ENCODE peak calls at places on chromosome 10, in ten cellular contexts. F is SHP77 treated with DMSO at 0.1 percent for 48 hours; V is NT2/D1; S is epithelial cell of proximal tubule; G is non-pigmented ciliary epithelial cell; Q is stimulated activated CD4-positive, alpha-beta T cell treated with anti-CD3 and anti-CD28 coated beads, Interleukin-12 subunit alpha, Interleukin-12 subunit beta, amount 100 ng/mL, for 4 hours; O is NCI-H510A treated with DMSO at 0.1 percent for 48 hours; P is progenitor cell of endocrine pancreas; Z is tibial artery; A is ELR. U is an unnamed sample.

GRCh38 chr10:97999066-97999908 is 31.1 kb downstream of the CRTAC1 start:
- DNase-seq in P (no peak), S (no peak), G (no peak), Z (no peak), O (no peak), F (no peak), V (no peak), Q (no peak), A (no peak), U (no peak)

GRCh38 chr10:73113543-73113942 is 3.3 kb downstream of the NUDT13 start:
- DNase-seq in S (no peak), A (peak), Q (no peak), P (no peak), F (no peak), O (no peak), Z (no peak), V (no peak), G (no peak), U (no peak)

GRCh38 chr10:108911814-108912541 is 1011.3 kb downstream of the XPNPEP1 start:
- DNase-seq in A (peak), O (peak), Q (no peak), P (peak), F (no peak), V (peak), G (peak), S (peak), Z (peak), U (no peak)

GRCh38 chr10:2284071-2284470 is 546.7 kb upstream of the ADARB2 start:
- DNase-seq in O (no peak), F (no peak), S (no peak), G (no peak), V (no peak), Q (no peak), Z (no peak), P (no peak), A (no peak), U (no peak)

GRCh38 chr10:3978762-3979161 is 193.8 kb upstream of the KLF6 start:
- DNase-seq in F (no peak), S (no peak), O (no peak), A (peak), V (no peak), Q (no peak), Z (no peak), P (no peak), G (no peak), U (no peak)

GRCh38 chr10:10330481-10330880 is 687.2 kb upstream of the CELF2 start:
- DNase-seq in A (no peak), O (no peak), V (no peak), G (no peak), F (no peak), P (no peak), S (no peak), Z (no peak), Q (no peak), U (no peak)

GRCh38 chr10:17290226-17290625 is 62.2 kb downstream of the VIM start:
- DNase-seq in P (no peak), V (no peak), Z (no peak), O (peak), F (no peak), G (no peak), A (peak), S (no peak), Q (no peak), U (no peak)

GRCh38 chr10:34746094-34746493 is 69.0 kb downstream of the PARD3 start:
- DNase-seq in P (no peak), O (no peak), Z (no peak), F (no peak), A (peak), S (no peak), G (no peak), V (no peak), Q (no peak), U (no peak)

GRCh38 chr10:12922117-12922900 is 79.2 kb downstream of the CCDC3 start:
- DNase-seq in P (no peak), S (no peak), Q (no peak), F (no peak), G (no peak), Z (no peak), V (no peak), A (no peak), O (no peak), U (no peak)

GRCh38 chr10:3578159-3578558 is 206.8 kb downstream of the KLF6 start:
- DNase-seq in S (no peak), F (no peak), A (no peak), Q (no peak), P (no peak), O (no peak), V (no peak), Z (no peak), G (no peak), U (no peak)

GRCh38 chr10:68434657-68435056 is 27.6 kb upstream of the RUFY2 start:
- DNase-seq in Q (no peak), Z (no peak), G (no peak), O (no peak), S (no peak), V (no peak), P (no peak), A (peak), F (no peak), U (no peak)

U was measured in NCI-H2029.